ENCODE peak calls at places on chromosomes 4 and X, in four cellular contexts. G is activated T-helper 1 cell treated with anti-CD3 and anti-CD28 coated beads, Interleukin-2, amount 50 U/mL, for 16 hours; M is EH; N is iPS-NIHi11. O is an unnamed sample.

GRCh38 chr4:140238353-140239041 is 84.5 kb upstream of the MAML3 start:
- DNase-seq in M (peak; percentile 85), N (peak; percentile 40), G (no peak), O (peak; percentile 82)

GRCh38 chr4:178856139-178856800 is 1414.0 kb upstream of the AGA start:
- DNase-seq in G (no peak), M (no peak), N (peak; percentile 7), O (no peak)

GRCh38 chrX:23805379-23805778 is 22.4 kb downstream of the SAT1 start:
- DNase-seq in G (no peak), N (no peak), M (no peak), O (no peak)

GRCh38 chrX:13373807-13374187 is 53.9 kb upstream of the ATXN3L start:
- DNase-seq in M (peak; percentile 89), G (no peak), N (no peak), O (no peak)

GRCh38 chrX:144730486-144730885 is 516.8 kb upstream of the SPANXN1 start:
- DNase-seq in M (no peak), N (no peak), G (no peak), O (no peak)

GRCh38 chr4:151783867-151784266 is 23.1 kb upstream of the GATB start:
- DNase-seq in G (no peak), M (peak; percentile 30), N (no peak), O (no peak)

GRCh38 chrX:40550069-40550468 is 30.7 kb upstream of the ATP6AP2 start:
- DNase-seq in G (no peak), N (no peak), M (no peak), O (peak; percentile 71)

GRCh38 chrX:103918584-103919335 is 43.7 kb upstream of the TMSB15B start:
- DNase-seq in G (peak; percentile 31), M (peak; percentile 77), N (peak; percentile 69), O (peak; percentile 71)

GRCh38 chr4:78529569-78530209 is 21.9 kb upstream of the ANXA3 start:
- DNase-seq in G (no peak), M (peak; percentile 61), N (no peak), O (no peak)

GRCh38 chrX:153406011-153406410 is 4.9 kb upstream of the PNMA6E start:
- DNase-seq in G (no peak), M (no peak), N (no peak), O (no peak)

GRCh38 chrX:51743179-51743957 is at the start of gene GSPT2:
- DNase-seq in N (peak; percentile 43), M (peak; percentile 73), G (peak; percentile 17), O (peak; percentile 74)

GRCh38 chr4:80492761-80493160 is 157.2 kb downstream of the CFAP299 start:
- DNase-seq in G (no peak), M (no peak), N (no peak), O (no peak)

GRCh38 chr4:22356996-22357596 is 158.8 kb downstream of the ADGRA3 start:
- DNase-seq in N (no peak), G (no peak), M (peak; percentile 37), O (no peak)

GRCh38 chrX:139967300-139967699 is 2.0 kb upstream of the CXorf66 start:
- DNase-seq in N (peak; percentile 25), M (peak; percentile 15), G (no peak), O (peak; percentile 15)

GRCh38 chr4:168923526-168924194 is 86.4 kb downstream of the CBR4 start:
- DNase-seq in G (peak; percentile 23), N (peak; percentile 76), M (peak; percentile 76), O (peak; percentile 60)

GRCh38 chr4:106986486-106986885 is 49.6 kb downstream of the DKK2 start:
- DNase-seq in N (no peak), M (peak; percentile 11), G (no peak), O (peak; percentile 1)

GRCh38 chr4:166941629-166942028 is 292.7 kb downstream of the SPOCK3 start:
- DNase-seq in N (no peak), G (no peak), M (no peak), O (no peak)

GRCh38 chr4:113450681-113451080 is 310.9 kb downstream of the CAMK2D start:
- DNase-seq in G (no peak), M (no peak), N (no peak), O (no peak)